ENCODE peak calls at places on chromosomes 12 and 14, in five cellular contexts. Y, O, B, X and T are unnamed samples.

GRCh38 chr14:86935241-86935640 is 1057.7 kb downstream of the GALC start:
- DNase-seq in Y (no peak), O (no peak), B (peak), X (no peak), T (no peak)

GRCh38 chr14:94342334-94342934 is 19.3 kb upstream of the SERPINA6 start:
- DNase-seq in Y (peak), O (no peak), B (peak), X (no peak), T (peak)

GRCh38 chr14:29262979-29263378 is 496.4 kb downstream of the FOXG1 start:
- DNase-seq in Y (no peak), O (no peak), B (peak), X (no peak), T (no peak)

GRCh38 chr14:21059842-21060589 is 2.4 kb downstream of the RNASE8 start:
- DNase-seq in Y (no peak), O (no peak), B (no peak), X (no peak), T (no peak)

GRCh38 chr14:40685764-40686163 is 920.9 kb upstream of the LRFN5 start:
- DNase-seq in Y (no peak), O (no peak), B (no peak), X (no peak), T (no peak)

GRCh38 chr12:25829192-25829591 is 129.3 kb upstream of the RASSF8 start:
- DNase-seq in Y (no peak), O (no peak), B (peak), X (no peak), T (peak)

GRCh38 chr14:67405771-67406170 is 6.2 kb downstream of the PLEK2 start:
- DNase-seq in Y (no peak), O (no peak), B (no peak), X (no peak), T (no peak)

GRCh38 chr12:50401383-50402155 is 884 bp downstream of the LARP4 start:
- DNase-seq in Y (no peak), O (no peak), B (peak), X (no peak), T (no peak)

GRCh38 chr12:92339198-92339821 is 193.7 kb upstream of the BTG1 start:
- DNase-seq in Y (no peak), O (no peak), B (no peak), X (no peak), T (no peak)

GRCh38 chr12:115394498-115395220 is 710.7 kb upstream of the TBX3 start:
- DNase-seq in Y (no peak), O (no peak), B (no peak), X (no peak), T (peak)

GRCh38 chr14:35205737-35206136 is 83.4 kb downstream of the PRORP start:
- DNase-seq in Y (no peak), O (no peak), B (no peak), X (no peak), T (no peak)

GRCh38 chr14:52327374-52328226 is 13.5 kb downstream of the PTGER2 start:
- DNase-seq in Y (no peak), O (no peak), B (no peak), X (no peak), T (no peak)

GRCh38 chr12:107618106-107618505 is 67.5 kb upstream of the PWP1 start:
- DNase-seq in Y (no peak), O (no peak), B (no peak), X (no peak), T (no peak)

GRCh38 chr14:88842414-88842813 is 18.0 kb downstream of the TTC8 start:
- DNase-seq in Y (no peak), O (no peak), B (no peak), X (no peak), T (no peak)

GRCh38 chr12:13559318-13559978 is 362.9 kb downstream of the EMP1 start:
- DNase-seq in Y (no peak), O (no peak), B (peak), X (no peak), T (no peak)

GRCh38 chr14:91893659-91894058 is 26.3 kb upstream of the TC2N start:
- DNase-seq in Y (no peak), O (no peak), B (peak), X (no peak), T (no peak)

GRCh38 chr14:80211143-80212024 is at the start of gene DIO2:
- DNase-seq in Y (no peak), O (no peak), B (peak), X (no peak), T (no peak)

GRCh38 chr12:53118771-53119300 is 15.6 kb downstream of the SOAT2 start:
- DNase-seq in Y (no peak), O (no peak), B (no peak), X (no peak), T (peak)

GRCh38 chr14:96734076-96734622 is 63.0 kb upstream of the VRK1 start:
- DNase-seq in Y (no peak), O (no peak), B (peak), X (no peak), T (no peak)

GRCh38 chr12:48119834-48120195 is 651 bp downstream of the PFKM start:
- DNase-seq in Y (no peak), O (no peak), B (no peak), X (no peak), T (no peak)

GRCh38 chr14:89615421-89615820 is 198.4 kb upstream of the FOXN3 start:
- DNase-seq in Y (no peak), O (no peak), B (no peak), X (no peak), T (no peak)

DNA sequence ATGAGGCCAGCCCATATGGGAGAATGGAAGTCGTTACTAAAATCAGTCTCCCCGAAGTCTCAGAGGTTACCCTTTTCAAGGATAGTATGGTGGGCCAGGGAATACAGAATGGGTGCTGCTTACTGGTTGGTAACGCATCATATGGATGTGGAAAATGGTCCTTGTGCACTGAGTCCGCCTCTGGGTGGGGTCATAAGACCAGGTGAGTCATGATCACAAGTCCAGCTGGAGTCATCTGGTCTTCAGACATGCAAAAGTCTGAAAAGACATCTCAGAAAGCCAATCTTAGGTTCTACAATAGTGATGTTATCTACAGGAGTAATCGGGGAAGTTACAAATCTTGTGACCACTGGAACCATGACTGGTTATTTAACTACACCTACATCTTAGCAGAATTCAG is 71.9 kb upstream of the TCL1B start:
- DNase-seq in Y (no peak), O (no peak), B (no peak), X (no peak), T (no peak)
- TF ChIP-seq CTCF in Y (no peak), O (no peak), B (no peak), X (no peak), T (no peak)

GRCh38 chr14:90808759-90809529 is 7.3 kb downstream of the TTC7B start:
- DNase-seq in Y (no peak), O (no peak), B (peak), X (no peak), T (no peak)
- TF ChIP-seq CTCF in Y (no peak), O (no peak), B (no peak), X (no peak), T (no peak)

GRCh38 chr12:104670439-104671406 is 214.0 kb downstream of the CHST11 start:
- DNase-seq in Y (peak), O (no peak), B (no peak), X (no peak), T (no peak)

GRCh38 chr12:104668274-104668718 is 211.5 kb downstream of the CHST11 start:
- DNase-seq in Y (peak), O (no peak), B (no peak), X (no peak), T (no peak)

GRCh38 chr12:104669851-104670337 is 213.1 kb downstream of the CHST11 start:
- DNase-seq in Y (peak), O (peak), B (peak), X (peak), T (no peak)

GRCh38 chr12:104667139-104667538 is 210.4 kb downstream of the CHST11 start:
- DNase-seq in Y (no peak), O (no peak), B (peak), X (no peak), T (no peak)

GRCh38 chr12:104669057-104669770 is 212.5 kb downstream of the CHST11 start:
- DNase-seq in Y (peak), O (no peak), B (peak), X (no peak), T (no peak)
- TF ChIP-seq CTCF in Y (no peak), O (peak), B (no peak), X (no peak), T (peak)

GRCh38 chr12:6090786-6091185 is 33.7 kb downstream of the VWF start:
- DNase-seq in Y (no peak), O (no peak), B (peak), X (no peak), T (no peak)

GRCh38 chr12:6093764-6094163 is 30.7 kb downstream of the VWF start:
- DNase-seq in Y (no peak), O (no peak), B (peak), X (no peak), T (no peak)

GRCh38 chr12:6095269-6095668 is 29.2 kb downstream of the VWF start:
- DNase-seq in Y (no peak), O (no peak), B (no peak), X (no peak), T (no peak)

GRCh38 chr12:6091786-6092566 is 32.5 kb downstream of the VWF start:
- DNase-seq in Y (no peak), O (no peak), B (no peak), X (no peak), T (no peak)

DNA sequence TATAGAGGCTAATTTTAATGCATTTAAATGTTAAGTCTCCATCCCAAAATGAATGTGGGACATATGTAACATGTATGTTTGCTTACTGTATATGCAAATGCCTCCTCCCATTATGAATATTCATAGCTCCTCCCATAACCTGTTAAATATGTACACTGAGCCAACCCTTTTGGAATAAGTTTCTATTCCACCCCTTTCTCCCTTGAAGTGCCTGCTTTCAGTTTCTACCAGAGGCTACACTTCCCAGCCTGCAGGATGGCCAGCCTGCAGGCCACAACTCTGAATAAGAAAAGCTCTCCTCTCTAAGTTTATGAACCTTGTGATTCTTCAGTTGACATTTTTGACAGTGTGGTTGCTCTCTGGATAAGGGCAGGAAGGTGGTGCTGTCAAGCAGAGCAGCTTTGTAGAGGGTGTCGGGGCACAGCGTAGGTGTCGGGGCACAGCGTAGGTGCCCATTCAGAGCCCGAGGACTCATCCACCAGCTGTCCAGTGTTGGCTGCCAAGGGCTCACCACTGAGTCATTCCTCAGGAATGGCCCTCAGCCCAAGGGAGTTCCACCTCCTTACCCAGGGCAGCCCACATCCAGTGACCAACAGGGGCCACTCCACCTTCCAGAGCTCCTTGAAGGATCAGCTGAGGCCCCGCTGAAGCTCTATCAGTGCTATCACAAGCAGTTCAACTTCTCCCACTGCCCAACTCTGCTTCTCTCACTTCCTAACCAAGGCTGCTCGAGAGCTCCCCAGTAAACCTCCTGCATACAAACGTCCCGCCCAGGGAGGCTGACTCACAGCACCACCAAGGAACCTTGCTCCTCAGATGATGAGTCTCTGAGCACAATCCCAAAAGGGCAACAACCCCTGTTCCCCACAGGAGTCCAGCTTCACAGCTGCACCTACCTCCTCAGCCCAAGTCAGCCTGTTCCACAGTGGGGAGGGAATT is 31.4 kb downstream of the VWF start:
- DNase-seq in Y (peak), O (no peak), B (peak), X (no peak), T (peak)
- TF ChIP-seq CTCF in Y (no peak), O (no peak), B (no peak), X (no peak), T (no peak)

DNA sequence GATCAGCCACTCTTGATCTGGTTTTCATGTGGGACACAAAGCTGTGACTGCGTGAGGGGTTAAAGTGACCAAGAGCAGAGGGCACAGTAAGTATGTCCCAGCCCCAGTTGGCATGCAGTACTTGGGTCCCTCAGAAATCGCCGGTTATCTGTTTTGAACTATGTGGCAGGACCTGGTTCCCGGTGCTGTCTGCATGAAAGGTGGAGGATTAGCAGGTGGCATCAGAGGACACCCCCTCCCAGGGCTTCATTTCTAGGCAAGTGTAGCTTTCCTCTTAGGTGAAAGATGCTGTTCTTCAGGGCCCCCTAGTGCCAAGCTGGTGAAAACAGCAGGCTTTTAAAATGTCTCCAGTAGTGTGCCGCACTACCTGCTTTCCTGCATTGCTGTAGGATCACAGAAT is 57.1 kb downstream of the ATG14 start:
- DNase-seq in Y (no peak), O (peak), B (peak), X (peak), T (peak)
- TF ChIP-seq CTCF in Y (peak), O (peak), B (peak), X (peak), T (peak)

GRCh38 chr14:22657861-22658260 is 13.7 kb upstream of the OR6J1 start:
- DNase-seq in Y (no peak), O (peak), B (peak), X (no peak), T (no peak)
- TF ChIP-seq CTCF in Y (peak), O (peak), B (peak), X (no peak), T (peak)

DNA sequence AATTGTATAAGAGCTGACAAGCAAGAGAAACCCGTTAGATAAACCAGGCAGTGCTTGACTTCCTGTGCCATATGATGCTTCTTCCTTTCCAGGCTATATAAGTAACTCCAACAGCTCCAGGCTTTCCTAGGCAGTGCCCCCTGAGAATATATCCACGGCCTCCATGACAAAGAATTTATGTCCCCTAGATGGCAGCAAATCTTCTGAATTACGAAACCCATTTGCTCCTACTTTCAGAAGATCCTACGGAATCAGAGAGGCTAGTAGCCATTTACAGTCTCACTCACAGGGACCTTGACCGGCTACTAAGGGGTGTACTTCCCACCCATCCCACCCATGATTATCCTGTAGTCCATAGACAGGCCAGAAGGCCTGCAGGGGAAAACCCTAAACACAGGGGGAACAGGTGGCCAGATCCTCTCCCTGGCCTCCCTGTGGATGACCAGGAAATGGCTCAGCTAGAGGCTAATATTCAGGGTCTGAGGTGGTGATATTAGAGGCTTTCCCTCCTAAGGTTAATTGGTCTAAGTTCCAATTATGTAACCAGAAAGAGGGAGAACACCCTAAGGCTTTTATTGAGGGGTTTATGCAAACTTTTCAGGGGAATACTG is 77.2 kb upstream of the DCD start:
- DNase-seq in Y (no peak), O (no peak), B (peak), X (no peak), T (no peak)
- TF ChIP-seq CTCF in Y (peak), O (peak), B (peak), X (peak), T (peak)

GRCh38 chr12:84508325-84508861 is 404.2 kb downstream of the SLC6A15 start:
- DNase-seq in Y (no peak), O (no peak), B (peak), X (no peak), T (no peak)
- TF ChIP-seq CTCF in Y (no peak), O (no peak), B (peak), X (no peak), T (peak)

GRCh38 chr14:103927566-103927965 is 690 bp upstream of the TDRD9 start:
- DNase-seq in Y (no peak), O (no peak), B (no peak), X (no peak), T (no peak)
- TF ChIP-seq CTCF in Y (no peak), O (no peak), B (no peak), X (no peak), T (no peak)